ENCODE peak calls at places on chromosomes 16 and 17, in seven cellular contexts. One of them, this sample, is unnamed.

GRCh38 chr17:76734080-76734840 is 2.9 kb downstream of the SRSF2 start:
- DNase-seq in K562: no peak
- DNase-seq in GM12878: no peak
- DNase-seq in H1: no peak
- DNase-seq in HepG2: no peak
- DNase-seq in HCT116: no peak
- DNase-seq in SK-N-SH: no peak
- DNase-seq in this sample: no peak

GRCh38 chr16:75789237-75789636 is 62.9 kb upstream of the CPHXL start:
- DNase-seq in K562: peak; percentile 42
- DNase-seq in GM12878: no peak
- DNase-seq in H1: no peak
- DNase-seq in HepG2: peak; percentile 53
- DNase-seq in HCT116: peak; percentile 46
- DNase-seq in SK-N-SH: peak; percentile 58
- DNase-seq in this sample: peak; percentile 71

GRCh38 chr17:6548578-6549330 is 7.6 kb downstream of the PITPNM3 start:
- DNase-seq in K562: no peak
- DNase-seq in GM12878: peak; percentile 28
- DNase-seq in H1: no peak
- DNase-seq in HepG2: peak; percentile 53
- DNase-seq in HCT116: no peak
- DNase-seq in SK-N-SH: no peak
- DNase-seq in this sample: no peak

GRCh38 chr17:78852709-78853111 is 12.1 kb upstream of the USP36 start:
- DNase-seq in K562: peak; percentile 58
- DNase-seq in GM12878: no peak
- DNase-seq in H1: no peak
- DNase-seq in HepG2: peak; percentile 48
- DNase-seq in HCT116: no peak
- DNase-seq in SK-N-SH: no peak
- DNase-seq in this sample: no peak

GRCh38 chr17:10210151-10210574 is 11.8 kb upstream of the GAS7 start:
- DNase-seq in K562: no peak
- DNase-seq in GM12878: no peak
- DNase-seq in H1: peak; percentile 31
- DNase-seq in HepG2: no peak
- DNase-seq in HCT116: no peak
- DNase-seq in SK-N-SH: no peak
- DNase-seq in this sample: peak; percentile 96

GRCh38 chr17:46841561-46842379 is 9.6 kb upstream of the WNT9B start:
- DNase-seq in K562: peak; percentile 82
- DNase-seq in GM12878: no peak
- DNase-seq in H1: no peak
- DNase-seq in HepG2: no peak
- DNase-seq in HCT116: no peak
- DNase-seq in SK-N-SH: peak; percentile 96
- DNase-seq in this sample: no peak

GRCh38 chr17:74733365-74734122 is 3.5 kb upstream of the RAB37 start:
- DNase-seq in K562: no peak
- DNase-seq in GM12878: no peak
- DNase-seq in H1: no peak
- DNase-seq in HepG2: no peak
- DNase-seq in HCT116: no peak
- DNase-seq in SK-N-SH: no peak
- DNase-seq in this sample: no peak

GRCh38 chr17:9956474-9957131 is 51.5 kb upstream of the RCVRN start:
- DNase-seq in K562: no peak
- DNase-seq in GM12878: no peak
- DNase-seq in H1: no peak
- DNase-seq in HepG2: no peak
- DNase-seq in HCT116: no peak
- DNase-seq in SK-N-SH: no peak
- DNase-seq in this sample: no peak

GRCh38 chr16:27275394-27275793 is 6.8 kb upstream of the NSMCE1 start:
- DNase-seq in K562: no peak
- DNase-seq in GM12878: no peak
- DNase-seq in H1: no peak
- DNase-seq in HepG2: no peak
- DNase-seq in HCT116: no peak
- DNase-seq in SK-N-SH: no peak
- DNase-seq in this sample: no peak

GRCh38 chr17:10198509-10199249 is at the start of gene GAS7:
- DNase-seq in K562: peak; percentile 11
- DNase-seq in GM12878: no peak
- DNase-seq in H1: no peak
- DNase-seq in HepG2: no peak
- DNase-seq in HCT116: no peak
- DNase-seq in SK-N-SH: peak; percentile 65
- DNase-seq in this sample: peak; percentile 73

GRCh38 chr17:59425085-59425901 is 93.8 kb downstream of the YPEL2 start:
- DNase-seq in K562: no peak
- DNase-seq in GM12878: no peak
- DNase-seq in H1: no peak
- DNase-seq in HepG2: no peak
- DNase-seq in HCT116: no peak
- DNase-seq in SK-N-SH: peak; percentile 85
- DNase-seq in this sample: no peak

GRCh38 chr17:31095239-31096105 is 695 bp downstream of the NF1 start:
- DNase-seq in K562: peak; percentile 82
- DNase-seq in GM12878: no peak
- DNase-seq in H1: peak; percentile 63
- DNase-seq in HepG2: peak; percentile 7
- DNase-seq in HCT116: no peak
- DNase-seq in SK-N-SH: peak; percentile 85
- DNase-seq in this sample: no peak

GRCh38 chr16:55204094-55204493 is 119.9 kb upstream of the IRX6 start:
- DNase-seq in K562: no peak
- DNase-seq in GM12878: no peak
- DNase-seq in H1: no peak
- DNase-seq in HepG2: no peak
- DNase-seq in HCT116: no peak
- DNase-seq in SK-N-SH: no peak
- DNase-seq in this sample: no peak

GRCh38 chr17:37770631-37771518 is 26.0 kb upstream of the HNF1B start:
- DNase-seq in K562: peak; percentile 50
- DNase-seq in GM12878: no peak
- DNase-seq in H1: no peak
- DNase-seq in HepG2: peak; percentile 61
- DNase-seq in HCT116: peak; percentile 44
- DNase-seq in SK-N-SH: peak; percentile 45
- DNase-seq in this sample: peak; percentile 89

GRCh38 chr16:49463529-49463928 is 89.9 kb downstream of the C16orf78 start:
- DNase-seq in K562: no peak
- DNase-seq in GM12878: peak; percentile 72
- DNase-seq in H1: no peak
- DNase-seq in HepG2: no peak
- DNase-seq in HCT116: no peak
- DNase-seq in SK-N-SH: no peak
- DNase-seq in this sample: no peak

GRCh38 chr17:77466140-77466539 is 325.4 kb downstream of the SEC14L1 start:
- DNase-seq in K562: no peak
- DNase-seq in GM12878: no peak
- DNase-seq in H1: no peak
- DNase-seq in HepG2: no peak
- DNase-seq in HCT116: no peak
- DNase-seq in SK-N-SH: no peak
- DNase-seq in this sample: no peak

GRCh38 chr17:62981933-62982332 is 15.9 kb downstream of the TANC2 start:
- DNase-seq in K562: no peak
- DNase-seq in GM12878: no peak
- DNase-seq in H1: no peak
- DNase-seq in HepG2: no peak
- DNase-seq in HCT116: no peak
- DNase-seq in SK-N-SH: no peak
- DNase-seq in this sample: peak; percentile 25

DNA sequence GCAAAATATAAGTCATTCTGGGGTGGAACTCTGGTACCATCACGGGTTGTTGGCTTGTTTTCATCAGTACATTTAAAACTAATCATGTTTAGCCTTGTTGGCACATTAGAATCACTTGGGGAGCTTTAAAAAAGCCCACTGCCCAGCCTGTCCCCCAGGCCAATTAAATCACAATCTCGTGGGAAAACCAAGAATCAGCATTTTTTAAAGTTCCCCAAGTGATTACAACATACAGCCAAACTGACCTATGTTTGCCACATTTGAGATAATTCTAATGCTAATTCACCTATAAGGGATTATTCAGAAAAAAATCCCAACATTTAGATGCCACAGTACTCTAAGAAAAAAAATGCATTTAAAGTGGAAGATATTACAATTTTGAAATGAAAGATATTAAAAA is 8.4 kb upstream of the MSI2 start:
- DNase-seq in K562: no peak
- DNase-seq in GM12878: no peak
- DNase-seq in H1: no peak
- DNase-seq in HepG2: no peak
- DNase-seq in HCT116: no peak
- DNase-seq in SK-N-SH: no peak
- DNase-seq in this sample: no peak
- TF ChIP-seq JUND in K562: no peak
- TF ChIP-seq JUND in GM12878: no peak
- TF ChIP-seq JUND in H1: no peak
- TF ChIP-seq JUND in HepG2: no peak
- TF ChIP-seq JUND in HCT116: no peak
- TF ChIP-seq JUND in SK-N-SH: no peak
- TF ChIP-seq JUND in this sample: no peak

GRCh38 chr16:16028311-16028999 is 79.0 kb downstream of the ABCC1 start:
- DNase-seq in K562: no peak
- DNase-seq in GM12878: no peak
- DNase-seq in H1: no peak
- DNase-seq in HepG2: no peak
- DNase-seq in HCT116: no peak
- DNase-seq in SK-N-SH: no peak
- DNase-seq in this sample: no peak
- TF ChIP-seq JUND in K562: no peak
- TF ChIP-seq JUND in GM12878: no peak
- TF ChIP-seq JUND in H1: no peak
- TF ChIP-seq JUND in HepG2: no peak
- TF ChIP-seq JUND in HCT116: no peak
- TF ChIP-seq JUND in SK-N-SH: no peak
- TF ChIP-seq JUND in this sample: no peak

DNA sequence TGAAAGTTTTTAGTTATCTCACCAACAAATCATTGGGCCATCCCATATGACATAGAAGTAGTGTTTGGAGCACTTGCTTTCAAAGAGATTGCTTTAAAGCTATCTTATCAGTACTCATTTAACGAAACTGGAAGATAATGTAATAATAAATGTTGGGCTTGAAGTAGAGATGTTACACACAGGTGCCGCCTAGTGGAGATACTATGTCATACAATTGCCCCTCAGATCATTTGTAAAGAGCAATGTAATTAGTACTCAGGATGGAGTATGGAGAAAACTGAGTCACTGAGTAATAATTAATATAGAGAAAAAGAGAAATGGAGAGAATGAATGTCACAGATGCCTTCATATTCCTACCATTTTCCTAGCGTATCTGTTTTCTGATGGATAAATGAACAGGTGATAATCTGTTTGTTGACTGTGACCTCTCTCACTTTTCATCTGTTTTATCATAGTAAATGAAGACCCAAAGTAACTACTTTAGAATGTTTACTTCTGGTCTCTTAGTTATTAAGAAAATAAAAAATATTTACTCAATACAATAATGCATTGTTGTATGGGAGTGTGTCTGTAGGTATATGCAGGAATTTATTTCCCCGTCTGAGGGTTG is 80.4 kb downstream of the EFCAB5 start:
- DNase-seq in K562: peak; percentile 39
- DNase-seq in GM12878: no peak
- DNase-seq in H1: no peak
- DNase-seq in HepG2: peak; percentile 34
- DNase-seq in HCT116: peak; percentile 37
- DNase-seq in SK-N-SH: peak; percentile 60
- DNase-seq in this sample: peak; percentile 62
- TF ChIP-seq JUND in K562: no peak
- TF ChIP-seq JUND in GM12878: no peak
- TF ChIP-seq JUND in H1: no peak
- TF ChIP-seq JUND in HepG2: no peak
- TF ChIP-seq JUND in HCT116: no peak
- TF ChIP-seq JUND in SK-N-SH: no peak
- TF ChIP-seq JUND in this sample: no peak

GRCh38 chr16:68470461-68471150 is 22.3 kb upstream of the SMPD3 start:
- DNase-seq in K562: no peak
- DNase-seq in GM12878: peak; percentile 94
- DNase-seq in H1: no peak
- DNase-seq in HepG2: no peak
- DNase-seq in HCT116: no peak
- DNase-seq in SK-N-SH: no peak
- DNase-seq in this sample: no peak
- TF ChIP-seq JUND in K562: no peak
- TF ChIP-seq JUND in GM12878: no peak
- TF ChIP-seq JUND in H1: no peak
- TF ChIP-seq JUND in HepG2: no peak
- TF ChIP-seq JUND in HCT116: no peak
- TF ChIP-seq JUND in SK-N-SH: no peak
- TF ChIP-seq JUND in this sample: no peak

DNA sequence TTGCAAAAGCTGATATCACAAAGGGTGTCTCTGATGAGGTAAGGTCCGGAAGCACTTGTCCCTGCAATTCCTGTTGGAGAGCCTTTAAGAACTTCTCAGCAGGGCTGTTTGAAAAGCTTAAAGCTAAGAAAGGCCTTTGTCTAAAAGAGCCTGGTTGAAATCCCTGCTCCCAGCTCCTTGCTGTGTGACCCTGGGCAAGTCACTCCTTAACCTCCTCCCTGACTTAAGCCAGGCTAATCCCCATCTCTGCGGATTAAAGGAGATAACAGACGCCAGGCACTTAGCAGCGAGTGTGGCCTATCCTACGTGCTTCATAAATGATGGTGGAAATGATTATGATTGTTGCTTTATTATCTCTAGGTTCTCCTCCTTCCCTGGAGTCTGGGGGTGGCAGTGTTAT is 368.0 kb upstream of the RBFOX1 start:
- DNase-seq in K562: no peak
- DNase-seq in GM12878: no peak
- DNase-seq in H1: no peak
- DNase-seq in HepG2: no peak
- DNase-seq in HCT116: no peak
- DNase-seq in SK-N-SH: no peak
- DNase-seq in this sample: no peak
- TF ChIP-seq JUND in K562: no peak
- TF ChIP-seq JUND in GM12878: no peak
- TF ChIP-seq JUND in H1: no peak
- TF ChIP-seq JUND in HepG2: no peak
- TF ChIP-seq JUND in HCT116: no peak
- TF ChIP-seq JUND in SK-N-SH: no peak
- TF ChIP-seq JUND in this sample: no peak

This sample was measured in T47D.